ENCODE peak calls at places on chromosomes 3 and 15, in four cellular contexts. Q is H1, R is left ventricle myocardium inferior, C is iPS DF 6.9. B is an unnamed sample. For H3K4me1, the result is how much of the 10 kb centered on the place peaks cover.

GRCh38 chr3:44065741-44066140 is 175.9 kb upstream of the TOPAZ1 start:
- DNase-seq in C (no peak), Q (no peak), R (no peak), B (no peak)

GRCh38 chr3:179146911-179147570 is 1.1 kb upstream of the PIK3CA start:
- DNase-seq in Q (no peak), C (no peak), R (no peak), B (no peak)

GRCh38 chr3:108124337-108125150 is 33.7 kb upstream of the CD47 start:
- DNase-seq in Q (no peak), R (no peak), C (no peak), B (no peak)

GRCh38 chr3:45139372-45139894 is 6.7 kb downstream of the CDCP1 start:
- DNase-seq in R (no peak), Q (no peak), C (no peak), B (no peak)

GRCh38 chr3:183233986-183234385 is 19.1 kb upstream of the B3GNT5 start:
- DNase-seq in C (no peak), Q (no peak), R (no peak), B (no peak)

GRCh38 chr3:8712871-8713360 is 20.7 kb upstream of the CAV3 start:
- DNase-seq in R (no peak), Q (no peak), C (no peak), B (no peak)

GRCh38 chr15:35118987-35119386 is 33.9 kb upstream of the NANOGP8 start:
- DNase-seq in C (no peak), R (no peak), Q (no peak), B (no peak)

GRCh38 chr3:178465260-178466180 is 70.7 kb upstream of the KCNMB2 start:
- DNase-seq in Q (no peak), R (no peak), C (no peak), B (no peak)

GRCh38 chr3:102129774-102130608 is 280.7 kb downstream of the NFKBIZ start:
- DNase-seq in R (peak), C (no peak), Q (no peak), B (no peak)

GRCh38 chr3:9826815-9827574 is 16.8 kb downstream of the RPUSD3 start:
- DNase-seq in C (no peak), R (no peak), Q (peak), B (no peak)

GRCh38 chr3:142904639-142905441 is 16.0 kb upstream of the PCOLCE2 start:
- DNase-seq in C (peak), R (no peak), Q (peak), B (no peak)

GRCh38 chr3:189144645-189145044 is 27.1 kb upstream of the TPRG1 start:
- DNase-seq in R (no peak), Q (no peak), C (no peak), B (no peak)

GRCh38 chr3:142609136-142609535 is 12.9 kb downstream of the PLS1 start:
- DNase-seq in C (no peak), R (no peak), Q (no peak), B (no peak)

GRCh38 chr15:23467110-23467600 is 20.1 kb upstream of the GOLGA6L2 start:
- DNase-seq in R (no peak), C (no peak), Q (no peak), B (no peak)

GRCh38 chr3:11566916-11567315 is 76.8 kb downstream of the VGLL4 start:
- DNase-seq in C (no peak), Q (no peak), R (no peak), B (no peak)

GRCh38 chr3:126620743-126621142 is 34.2 kb downstream of the TXNRD3 start:
- DNase-seq in C (no peak), R (no peak), Q (no peak), B (no peak)

GRCh38 chr3:12944849-12945248 is 103.5 kb upstream of the RPL32 start:
- DNase-seq in Q (no peak), R (no peak), C (no peak), B (no peak)

GRCh38 chr3:38649500-38650247 is at the start of gene SCN5A:
- DNase-seq in R (peak), Q (peak), C (no peak), B (no peak)

GRCh38 chr15:50257206-50257735 is 8.3 kb downstream of the HDC start:
- DNase-seq in Q (peak), C (no peak), R (no peak), B (no peak)

GRCh38 chr15:32828507-32829186 is 110.8 kb downstream of the GREM1 start:
- DNase-seq in C (no peak), Q (no peak), R (no peak), B (no peak)

GRCh38 chr3:24583004-24583403 is 88.4 kb upstream of the THRB start:
- DNase-seq in C (no peak), Q (no peak), R (no peak), B (no peak)

GRCh38 chr15:65233651-65234050 is 22.4 kb upstream of the CILP start:
- DNase-seq in R (no peak), Q (no peak), C (no peak), B (no peak)

GRCh38 chr3:66195347-66195783 is 25.4 kb upstream of the SLC25A26 start:
- DNase-seq in R (peak), Q (peak), C (no peak), B (peak)

GRCh38 chr3:8882171-8882593 is 81.1 kb downstream of the RAD18 start:
- DNase-seq in Q (no peak), C (peak), R (no peak), B (no peak)

GRCh38 chr3:104992618-104993017 is 374.1 kb upstream of the ALCAM start:
- DNase-seq in C (no peak), Q (no peak), R (no peak), B (no peak)

GRCh38 chr3:16059700-16060357 is 114.7 kb upstream of the GALNT15 start:
- DNase-seq in Q (no peak), R (no peak), C (no peak), B (no peak)

GRCh38 chr3:58711871-58712270 is 45.3 kb upstream of the FAM3D start:
- DNase-seq in Q (no peak), C (no peak), R (no peak), B (no peak)

GRCh38 chr3:108398510-108398909 is 102.2 kb downstream of the HHLA2 start:
- DNase-seq in R (no peak), Q (no peak), C (no peak), B (no peak)

GRCh38 chr3:31361391-31362273 is 171.1 kb upstream of the STT3B start:
- DNase-seq in Q (no peak), C (no peak), R (no peak), B (no peak)

GRCh38 chr15:33148129-33148850 is 46.2 kb downstream of the FMN1 start:
- DNase-seq in Q (no peak), R (no peak), C (no peak), B (no peak)

GRCh38 chr3:119627461-119627860 is 29.8 kb downstream of the PLA1A start:
- DNase-seq in R (peak), C (no peak), Q (no peak), B (no peak)

GRCh38 chr15:34038404-34039179 is 412 bp downstream of the AVEN start:
- DNase-seq in R (peak), Q (peak), C (no peak), B (peak)

GRCh38 chr3:132550579-132551305 is 46.3 kb upstream of the ACKR4 start:
- DNase-seq in Q (no peak), C (no peak), R (no peak), B (no peak)

GRCh38 chr15:39482467-39482866 is 98.4 kb upstream of the THBS1 start:
- DNase-seq in R (no peak), Q (no peak), C (no peak), B (no peak)
- H3K4me3 ChIP-seq in R (no peak), Q (no peak), C (no peak), B (no peak)

DNA sequence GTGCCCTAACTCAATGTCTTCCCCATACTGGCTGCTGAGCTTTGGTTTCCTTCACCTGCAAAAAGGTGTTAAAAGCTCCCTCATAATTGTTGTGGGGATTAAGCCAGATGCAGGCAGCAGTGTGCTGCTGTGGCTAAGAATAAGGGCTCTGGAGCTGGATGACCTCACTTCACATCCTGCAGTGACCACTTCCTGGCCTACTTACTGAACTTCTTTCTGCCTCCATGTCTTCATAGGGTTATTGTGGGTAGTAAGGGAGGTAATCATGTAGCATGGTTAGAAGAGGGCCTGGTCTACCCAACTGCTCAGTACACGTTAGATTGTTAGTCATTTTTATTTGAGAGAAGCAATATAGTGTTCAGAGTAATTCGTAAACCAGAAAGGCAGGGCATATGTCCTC is 18.4 kb downstream of the GYG1 start:
- DNase-seq in C (no peak), Q (no peak), R (no peak), B (no peak)
- H3K4me1 ChIP-seq in C (under half), Q (under half), R (under half), B (under half)

GRCh38 chr15:89016549-89017041 is 71.7 kb upstream of the ABHD2 start:
- DNase-seq in R (no peak), C (no peak), Q (no peak), B (no peak)
- H3K4me3 ChIP-seq in R (peak), C (no peak), Q (no peak), B (no peak)

DNA sequence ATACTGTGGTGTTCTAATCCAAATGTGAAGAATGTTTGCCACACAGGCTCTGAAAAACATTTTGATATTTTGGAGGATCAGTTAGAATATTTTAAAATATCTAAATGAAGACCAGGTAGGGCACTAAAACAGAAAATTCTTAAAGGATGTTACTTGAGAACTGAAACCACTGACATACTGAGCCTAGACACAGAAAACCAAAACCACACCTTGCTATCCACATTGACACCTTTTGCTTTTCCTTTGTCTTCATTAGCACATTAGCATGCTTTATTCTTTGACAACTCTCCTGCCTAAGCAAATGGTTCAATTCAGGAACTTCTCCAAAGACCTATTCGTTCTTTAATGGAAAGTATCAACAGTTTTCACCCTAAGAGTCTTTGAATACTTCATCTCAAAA is 835.9 kb upstream of the GRM7 start:
- DNase-seq in C (no peak), Q (no peak), R (no peak), B (no peak)
- H3K4me1 ChIP-seq in C (under half), Q (under half), R (under half), B (under half)

GRCh38 chr3:120908030-120908802 is at the start of gene STXBP5L:
- DNase-seq in Q (peak), R (peak), C (peak), B (peak)

GRCh38 chr3:120909602-120909878 is 1.5 kb downstream of the STXBP5L start:
- DNase-seq in C (peak), Q (peak), R (no peak), B (no peak)

GRCh38 chr3:120908803-120909601 is 997 bp downstream of the STXBP5L start:
- DNase-seq in R (no peak), C (no peak), Q (no peak), B (no peak)

GRCh38 chr3:120907659-120908029 is 361 bp upstream of the STXBP5L start:
- DNase-seq in C (no peak), R (no peak), Q (no peak), B (no peak)
- H3K4me3 ChIP-seq in C (peak), R (peak), Q (peak), B (no peak)

GRCh38 chr3:123658118-123658859 is 73.4 kb upstream of the HACD2 start:
- DNase-seq in R (peak), C (no peak), Q (no peak), B (no peak)
- H3K4me1 ChIP-seq in R (half or more), C (under half), Q (under half), B (under half)

DNA sequence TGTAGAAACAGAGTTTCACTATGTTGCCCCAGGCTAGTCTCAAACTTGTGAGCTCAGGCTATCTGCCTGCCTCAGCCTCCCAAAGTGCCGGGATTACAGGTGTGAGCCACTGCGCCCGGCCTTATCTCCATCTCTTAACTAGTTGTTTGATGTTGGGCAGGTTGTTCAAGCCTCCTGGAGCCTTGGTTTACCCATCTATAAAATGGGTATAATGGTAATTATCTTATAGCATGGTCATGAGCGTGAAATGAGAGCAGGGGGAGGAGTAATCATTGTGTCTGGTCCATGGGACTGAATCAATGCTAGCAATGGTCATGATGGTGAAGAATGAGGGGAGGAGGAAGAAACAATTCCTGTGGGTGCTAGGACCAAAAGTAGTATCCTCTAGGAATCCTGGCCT is 32.0 kb downstream of the SMAD3 start:
- DNase-seq in C (no peak), Q (no peak), R (no peak), B (no peak)
- H3K4me3 ChIP-seq in C (no peak), Q (no peak), R (no peak), B (no peak)

DNA sequence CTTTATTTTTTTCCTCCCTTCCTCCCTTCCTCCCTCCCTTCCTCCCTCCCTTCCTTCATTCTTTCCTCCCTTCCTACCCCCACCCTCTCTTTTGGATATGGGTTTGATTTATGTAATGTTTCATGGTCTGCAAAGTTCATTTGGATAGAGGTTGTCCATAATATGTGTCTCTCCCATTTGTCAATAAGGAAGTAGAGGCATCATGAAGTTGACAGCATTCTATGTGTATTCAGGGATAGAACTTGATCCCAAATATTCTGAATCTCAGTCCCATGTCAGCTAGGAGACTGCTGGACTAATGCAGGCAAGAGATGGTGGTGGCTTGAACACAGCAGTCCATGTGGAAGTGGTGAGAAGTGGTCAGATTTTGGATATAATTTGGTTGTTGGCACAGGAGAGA is 90.7 kb upstream of the SLC6A6 start:
- DNase-seq in Q (no peak), R (no peak), C (no peak), B (no peak)
- H3K4me1 ChIP-seq in Q (under half), R (under half), C (under half), B (under half)